ENCODE peak calls at places on chromosomes 3 and 15, in six cellular contexts. A is GM12891, W is H1, K is HepG2, P is K562, T is GM12878. V is an unnamed sample.

GRCh38 chr3:28347374-28348285 is 891 bp upstream of the ZCWPW2 start:
- DNase-seq in A (no peak), W (no peak), K (no peak), P (peak; percentile 9), T (no peak), V (no peak)

GRCh38 chr15:77825143-77825542 is 192.4 kb upstream of the LINGO1 start:
- DNase-seq in A (no peak), W (no peak), K (no peak), P (no peak), T (no peak), V (no peak)

GRCh38 chr15:72507402-72507801 is 33.3 kb downstream of the ARIH1 start:
- DNase-seq in A (no peak), W (no peak), K (no peak), P (no peak), T (no peak), V (no peak)

GRCh38 chr15:57306305-57306943 is 69.9 kb upstream of the CGNL1 start:
- DNase-seq in A (peak; percentile 92), W (peak; percentile 75), K (peak; percentile 38), P (peak; percentile 85), T (no peak), V (peak; percentile 92)

GRCh38 chr3:176697284-176697889 is 499.9 kb downstream of the TBL1XR1 start:
- DNase-seq in A (no peak), W (no peak), K (no peak), P (peak; percentile 18), T (no peak), V (no peak)

GRCh38 chr3:71542548-71543370 is 40.8 kb downstream of the FOXP1 start:
- DNase-seq in A (no peak), W (no peak), K (no peak), P (peak; percentile 29), T (no peak), V (no peak)

GRCh38 chr15:32998979-32999677 is 195.4 kb downstream of the FMN1 start:
- DNase-seq in A (no peak), W (no peak), K (no peak), P (no peak), T (no peak), V (no peak)

GRCh38 chr15:91302588-91303439 is 202.8 kb downstream of the SV2B start:
- DNase-seq in A (peak; percentile 25), W (peak; percentile 31), K (peak; percentile 45), P (peak; percentile 56), T (peak; percentile 17), V (peak; percentile 18)

GRCh38 chr3:126149960-126150515 is 30.3 kb downstream of the ALDH1L1 start:
- DNase-seq in A (no peak), W (no peak), K (no peak), P (no peak), T (no peak), V (no peak)

GRCh38 chr3:181920409-181920808 is 208.7 kb downstream of the SOX2 start:
- DNase-seq in A (no peak), W (no peak), K (no peak), P (no peak), T (no peak), V (no peak)

GRCh38 chr3:129315386-129315991 is 36.8 kb downstream of the HMCES start:
- DNase-seq in A (no peak), W (no peak), K (no peak), P (peak; percentile 37), T (no peak), V (no peak)

GRCh38 chr3:185351371-185351770 is 11.6 kb upstream of the MAP3K13 start:
- DNase-seq in A (no peak), W (no peak), K (no peak), P (no peak), T (no peak), V (no peak)

GRCh38 chr3:169886671-169887070 is 16.9 kb upstream of the LRRC31 start:
- DNase-seq in A (no peak), W (no peak), K (no peak), P (no peak), T (no peak), V (no peak)

GRCh38 chr15:31540633-31541032 is 214.0 kb downstream of the KLF13 start:
- DNase-seq in A (no peak), W (no peak), K (peak; percentile 50), P (no peak), T (no peak), V (no peak)

GRCh38 chr15:31545257-31545656 is 218.6 kb downstream of the KLF13 start:
- DNase-seq in A (no peak), W (no peak), K (no peak), P (no peak), T (no peak), V (no peak)

GRCh38 chr15:31550211-31550848 is 223.7 kb downstream of the KLF13 start:
- DNase-seq in A (no peak), W (no peak), K (no peak), P (no peak), T (no peak), V (no peak)

GRCh38 chr15:31544361-31544760 is 217.7 kb downstream of the KLF13 start:
- DNase-seq in A (no peak), W (no peak), K (no peak), P (no peak), T (no peak), V (no peak)
- TF ChIP-seq TAF1 in A (no peak), W (no peak), K (no peak), P (no peak), T (no peak), V (no peak)

GRCh38 chr3:2141482-2141881 is 42.8 kb downstream of the CNTN4 start:
- DNase-seq in A (no peak), W (no peak), K (no peak), P (no peak), T (no peak), V (no peak)
- TF ChIP-seq POLR2A in A (no peak), W (no peak), K (no peak), P (no peak), T (no peak), V (no peak)

DNA sequence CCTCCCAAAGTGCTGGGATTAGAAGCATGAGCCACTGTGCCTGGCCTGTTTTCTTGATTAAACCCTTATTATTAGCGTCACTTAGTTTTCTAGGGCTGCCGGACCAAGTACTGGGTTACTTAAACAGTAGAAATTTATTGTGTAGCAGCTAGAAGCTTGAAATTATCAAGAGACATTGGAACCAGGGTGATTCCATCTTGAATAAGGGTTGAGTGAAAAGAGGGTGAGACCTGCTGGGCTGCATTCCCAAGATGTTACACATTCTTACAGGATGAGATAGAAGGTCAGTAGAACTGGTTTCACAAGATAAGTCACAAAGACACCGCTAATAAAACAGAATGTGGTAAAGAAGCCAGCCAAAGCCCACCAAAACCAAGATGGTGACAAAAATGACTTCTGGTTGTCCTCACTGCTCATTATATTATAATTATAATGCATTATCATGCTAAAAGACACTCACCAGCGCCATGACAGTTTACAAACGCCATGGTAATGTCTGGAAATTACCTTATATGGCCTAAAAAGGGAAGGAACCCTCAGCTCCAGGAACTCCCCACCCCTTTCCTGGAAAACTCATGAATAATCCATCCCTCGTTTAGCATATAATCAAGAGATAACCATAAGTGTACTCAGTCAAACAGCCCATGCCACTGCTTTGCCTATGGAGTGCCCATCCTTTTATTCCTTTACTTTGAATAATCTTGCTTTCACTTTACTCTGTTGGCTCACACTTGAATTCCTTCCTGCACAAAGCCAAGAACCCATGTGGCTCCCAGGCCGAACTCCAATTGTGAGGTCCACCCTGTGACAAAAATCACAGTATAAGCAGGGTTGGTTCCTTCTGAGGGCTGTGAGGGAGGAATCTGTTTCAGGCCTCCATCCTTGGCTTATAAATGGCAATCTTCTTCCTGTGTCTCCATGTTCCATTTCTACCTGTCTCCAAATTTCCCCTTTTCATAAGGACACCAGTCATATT is 18.9 kb upstream of the FSTL1 start:
- DNase-seq in A (no peak), W (no peak), K (no peak), P (no peak), T (no peak), V (no peak)
- TF ChIP-seq TAF1 in A (no peak), W (no peak), K (no peak), P (no peak), T (no peak), V (no peak)

GRCh38 chr3:122564155-122564912 is at the start of the genes DTX3L and PARP9:
- DNase-seq in A (peak; percentile 58), W (peak; percentile 38), K (peak; percentile 64), P (peak; percentile 64), T (no peak), V (peak; percentile 72)
- TF ChIP-seq POLR2A in A (peak; percentile 34), W (peak; percentile 24), K (peak; percentile 54), P (peak; percentile 69), T (peak; percentile 83), V (peak; percentile 54)

GRCh38 chr3:8837172-8837571 is 67.8 kb upstream of the OXTR start:
- DNase-seq in A (no peak), W (no peak), K (no peak), P (no peak), T (no peak), V (no peak)
- TF ChIP-seq TAF1 in A (no peak), W (no peak), K (no peak), P (no peak), T (no peak), V (no peak)